ENCODE peak calls at places on chromosomes 13 and 19, in seven cellular contexts. One of them, this sample, is unnamed.
A peak's percentile ranks its signal among the peaks of the same experiment; 100 is the strongest.

GRCh38 chr13:48066310-48066989 is 28.5 kb downstream of the MED4 start:
- DNase-seq in testis: no peak
- DNase-seq in fibroblast of gingiva: no peak
- DNase-seq in DND-41: peak; percentile 71
- DNase-seq in spleen: no peak
- DNase-seq in A549: no peak
- DNase-seq in HT-29: peak; percentile 13
- DNase-seq in this sample: peak; percentile 76

GRCh38 chr13:74325106-74325505 is 190.9 kb upstream of the KLF12 start:
- DNase-seq in testis: peak; percentile 40
- DNase-seq in fibroblast of gingiva: peak; percentile 58
- DNase-seq in DND-41: no peak
- DNase-seq in spleen: no peak
- DNase-seq in A549: no peak
- DNase-seq in HT-29: peak; percentile 53
- DNase-seq in this sample: no peak

GRCh38 chr19:55549500-55550320 is 4.4 kb upstream of the SBK3 start:
- DNase-seq in testis: no peak
- DNase-seq in fibroblast of gingiva: peak; percentile 93
- DNase-seq in DND-41: no peak
- DNase-seq in spleen: no peak
- DNase-seq in A549: peak; percentile 88
- DNase-seq in HT-29: peak; percentile 73
- DNase-seq in this sample: no peak

GRCh38 chr13:48255954-48256353 is 22.9 kb downstream of the ITM2B start:
- DNase-seq in testis: no peak
- DNase-seq in fibroblast of gingiva: no peak
- DNase-seq in DND-41: no peak
- DNase-seq in spleen: no peak
- DNase-seq in A549: no peak
- DNase-seq in HT-29: no peak
- DNase-seq in this sample: no peak

GRCh38 chr19:2243274-2244121 is 5.6 kb upstream of the AMH start:
- DNase-seq in testis: no peak
- DNase-seq in fibroblast of gingiva: no peak
- DNase-seq in DND-41: no peak
- DNase-seq in spleen: no peak
- DNase-seq in A549: no peak
- DNase-seq in HT-29: peak; percentile 39
- DNase-seq in this sample: no peak

GRCh38 chr13:98856983-98857382 is 104.5 kb upstream of the SLC15A1 start:
- DNase-seq in testis: no peak
- DNase-seq in fibroblast of gingiva: peak; percentile 51
- DNase-seq in DND-41: no peak
- DNase-seq in spleen: no peak
- DNase-seq in A549: no peak
- DNase-seq in HT-29: no peak
- DNase-seq in this sample: no peak

GRCh38 chr19:48614436-48615144 is at the start of gene FAM83E:
- DNase-seq in testis: no peak
- DNase-seq in fibroblast of gingiva: no peak
- DNase-seq in DND-41: no peak
- DNase-seq in spleen: peak; percentile 77
- DNase-seq in A549: peak; percentile 75
- DNase-seq in HT-29: peak; percentile 97
- DNase-seq in this sample: no peak

GRCh38 chr19:38840583-38840968 is 9.0 kb upstream of the ECH1 start:
- DNase-seq in testis: no peak
- DNase-seq in fibroblast of gingiva: no peak
- DNase-seq in DND-41: no peak
- DNase-seq in spleen: no peak
- DNase-seq in A549: peak; percentile 9
- DNase-seq in HT-29: no peak
- DNase-seq in this sample: no peak

GRCh38 chr13:75038315-75038881 is 443.6 kb downstream of the TBC1D4 start:
- DNase-seq in testis: no peak
- DNase-seq in fibroblast of gingiva: no peak
- DNase-seq in DND-41: no peak
- DNase-seq in spleen: no peak
- DNase-seq in A549: no peak
- DNase-seq in HT-29: no peak
- DNase-seq in this sample: no peak

GRCh38 chr19:44879309-44880065 is 11.6 kb upstream of the TOMM40 start:
- DNase-seq in testis: no peak
- DNase-seq in fibroblast of gingiva: no peak
- DNase-seq in DND-41: no peak
- DNase-seq in spleen: no peak
- DNase-seq in A549: no peak
- DNase-seq in HT-29: no peak
- DNase-seq in this sample: no peak

GRCh38 chr19:14496849-14497346 is 971 bp upstream of the GIPC1 start:
- DNase-seq in testis: no peak
- DNase-seq in fibroblast of gingiva: no peak
- DNase-seq in DND-41: no peak
- DNase-seq in spleen: no peak
- DNase-seq in A549: no peak
- DNase-seq in HT-29: no peak
- DNase-seq in this sample: no peak

GRCh38 chr13:105783261-105783660 is 752.2 kb downstream of the EFNB2 start:
- DNase-seq in testis: no peak
- DNase-seq in fibroblast of gingiva: no peak
- DNase-seq in DND-41: no peak
- DNase-seq in spleen: no peak
- DNase-seq in A549: no peak
- DNase-seq in HT-29: no peak
- DNase-seq in this sample: no peak

GRCh38 chr13:36475468-36475867 is 43.2 kb downstream of the CCNA1 start:
- DNase-seq in testis: no peak
- DNase-seq in fibroblast of gingiva: no peak
- DNase-seq in DND-41: no peak
- DNase-seq in spleen: no peak
- DNase-seq in A549: no peak
- DNase-seq in HT-29: peak; percentile 47
- DNase-seq in this sample: no peak

GRCh38 chr19:29761575-29762225 is 46.6 kb upstream of the C19orf12 start:
- DNase-seq in testis: no peak
- DNase-seq in fibroblast of gingiva: no peak
- DNase-seq in DND-41: no peak
- DNase-seq in spleen: no peak
- DNase-seq in A549: no peak
- DNase-seq in HT-29: no peak
- DNase-seq in this sample: no peak

GRCh38 chr19:38583219-38583984 is 34.4 kb downstream of the MAP4K1 start:
- DNase-seq in testis: no peak
- DNase-seq in fibroblast of gingiva: no peak
- DNase-seq in DND-41: no peak
- DNase-seq in spleen: no peak
- DNase-seq in A549: no peak
- DNase-seq in HT-29: no peak
- DNase-seq in this sample: no peak

GRCh38 chr19:16506961-16507360 is 10.8 kb downstream of the C19orf44 start:
- DNase-seq in testis: no peak
- DNase-seq in fibroblast of gingiva: no peak
- DNase-seq in DND-41: no peak
- DNase-seq in spleen: no peak
- DNase-seq in A549: no peak
- DNase-seq in HT-29: no peak
- DNase-seq in this sample: no peak

GRCh38 chr19:45146716-45147337 is 14.0 kb downstream of the NKPD1 start:
- DNase-seq in testis: no peak
- DNase-seq in fibroblast of gingiva: no peak
- DNase-seq in DND-41: no peak
- DNase-seq in spleen: no peak
- DNase-seq in A549: no peak
- DNase-seq in HT-29: no peak
- DNase-seq in this sample: no peak

GRCh38 chr19:44356383-44357111 is at the start of gene ZNF112:
- DNase-seq in testis: peak; percentile 96
- DNase-seq in fibroblast of gingiva: peak; percentile 91
- DNase-seq in DND-41: no peak
- DNase-seq in spleen: peak; percentile 85
- DNase-seq in A549: peak; percentile 62
- DNase-seq in HT-29: peak; percentile 98
- DNase-seq in this sample: peak; percentile 20

GRCh38 chr19:7526093-7526929 is 3.9 kb downstream of the MCOLN1 start:
- DNase-seq in testis: no peak
- DNase-seq in fibroblast of gingiva: no peak
- DNase-seq in DND-41: no peak
- DNase-seq in spleen: peak; percentile 74
- DNase-seq in A549: no peak
- DNase-seq in HT-29: no peak
- DNase-seq in this sample: no peak

GRCh38 chr13:75603038-75603437 is 33.1 kb upstream of the LMO7 start:
- DNase-seq in testis: no peak
- DNase-seq in fibroblast of gingiva: no peak
- DNase-seq in DND-41: no peak
- DNase-seq in spleen: no peak
- DNase-seq in A549: no peak
- DNase-seq in HT-29: no peak
- DNase-seq in this sample: no peak

GRCh38 chr13:113622791-113623490 is 35.1 kb downstream of the ATP4B start:
- DNase-seq in testis: no peak
- DNase-seq in fibroblast of gingiva: no peak
- DNase-seq in DND-41: no peak
- DNase-seq in spleen: peak; percentile 61
- DNase-seq in A549: no peak
- DNase-seq in HT-29: no peak
- DNase-seq in this sample: no peak

GRCh38 chr19:6890938-6891337 is 3.6 kb downstream of the ADGRE1 start:
- DNase-seq in testis: no peak
- DNase-seq in fibroblast of gingiva: no peak
- DNase-seq in DND-41: peak; percentile 29
- DNase-seq in spleen: no peak
- DNase-seq in A549: no peak
- DNase-seq in HT-29: no peak
- DNase-seq in this sample: peak; percentile 52